ENCODE peak calls at places on chromosome 2, in seven cellular contexts. F is tibial nerve; H is gastrocnemius medialis; Q is hypothalamus; N is AG04450; O is stimulated activated CD4-positive, alpha-beta T cell treated with anti-CD3 and anti-CD28 coated beads, Interleukin-12 subunit alpha, Interleukin-12 subunit beta, amount 100 ng/mL, for 48 hours; S is brain pericyte. X is an unnamed sample.

GRCh38 chr2:235200216-235200615 is 248.4 kb downstream of the SH3BP4 start:
- DNase-seq in O (no peak), F (no peak), Q (no peak), N (no peak), H (no peak), S (no peak), X (no peak)

GRCh38 chr2:226398580-226398979 is 401.0 kb downstream of the IRS1 start:
- DNase-seq in F (no peak), N (no peak), Q (no peak), H (no peak), S (no peak), O (no peak), X (no peak)

GRCh38 chr2:193463016-193463415 is 1268.3 kb upstream of the TMEFF2 start:
- DNase-seq in S (no peak), H (no peak), Q (no peak), O (no peak), N (no peak), F (no peak), X (no peak)

GRCh38 chr2:8334866-8335325 is 347.0 kb upstream of the ID2 start:
- DNase-seq in S (no peak), Q (peak), O (no peak), H (no peak), N (no peak), F (no peak), X (no peak)

GRCh38 chr2:740446-741293 is 63.5 kb upstream of the TMEM18 start:
- DNase-seq in O (peak), S (peak), Q (peak), N (peak), F (peak), H (peak), X (peak)

GRCh38 chr2:62042944-62043343 is 137.5 kb downstream of the COMMD1 start:
- DNase-seq in S (no peak), O (no peak), F (no peak), H (no peak), N (no peak), Q (no peak), X (no peak)

GRCh38 chr2:218382785-218383184 is 712 bp downstream of the SLC11A1 start:
- DNase-seq in Q (no peak), S (no peak), H (no peak), O (no peak), F (no peak), N (no peak), X (no peak)

GRCh38 chr2:44948565-44949328 is 7.2 kb downstream of the SIX3 start:
- DNase-seq in O (no peak), N (no peak), F (no peak), S (no peak), H (no peak), Q (no peak), X (no peak)

GRCh38 chr2:71933467-71934319 is 214.0 kb downstream of the CYP26B1 start:
- DNase-seq in N (no peak), F (no peak), O (no peak), S (no peak), H (no peak), Q (no peak), X (no peak)

GRCh38 chr2:189549440-189549832 is 31.1 kb downstream of the SLC40A1 start:
- DNase-seq in Q (no peak), H (no peak), N (peak), F (no peak), O (no peak), S (peak), X (peak)